ENCODE peak calls at places on chromosome 13, in five cellular contexts. Y is CD8-positive, alpha-beta memory T cell; J is germinal center; D is GM06990; W is sciatic nerve. E is an unnamed sample.

GRCh38 chr13:73215807-73216206 is 157.0 kb downstream of the KLF5 start:
- DNase-seq in Y (no peak), J (no peak), D (no peak), W (no peak), E (no peak)

GRCh38 chr13:105735269-105735668 is 800.2 kb downstream of the EFNB2 start:
- DNase-seq in Y (no peak), J (no peak), D (no peak), W (no peak), E (no peak)

GRCh38 chr13:87302034-87302433 is 369.1 kb upstream of the SLITRK5 start:
- DNase-seq in Y (no peak), J (no peak), D (no peak), W (no peak), E (no peak)

GRCh38 chr13:95530178-95530577 is 22.3 kb upstream of the CLDN10 start:
- DNase-seq in Y (no peak), J (no peak), D (no peak), W (no peak), E (no peak)

GRCh38 chr13:72920097-72920496 is 138.2 kb downstream of the PIBF1 start:
- DNase-seq in Y (no peak), J (no peak), D (no peak), W (no peak), E (no peak)

GRCh38 chr13:46104868-46105267 is at the start of gene CPB2:
- DNase-seq in Y (no peak), J (no peak), D (no peak), W (no peak), E (no peak)

GRCh38 chr13:105084931-105085330 is 1450.5 kb downstream of the EFNB2 start:
- DNase-seq in Y (no peak), J (no peak), D (no peak), W (no peak), E (no peak)

GRCh38 chr13:105702441-105702840 is 833.0 kb downstream of the EFNB2 start:
- DNase-seq in Y (no peak), J (no peak), D (no peak), W (no peak), E (no peak)

GRCh38 chr13:52454825-52455676 is at the start of gene CKAP2:
- DNase-seq in Y (peak; percentile 91), J (peak; percentile 94), D (peak; percentile 95), W (peak; percentile 94), E (peak; percentile 77)

GRCh38 chr13:72527333-72527732 is 200.1 kb downstream of the MZT1 start:
- DNase-seq in Y (no peak), J (no peak), D (no peak), W (no peak), E (no peak)

GRCh38 chr13:59422646-59423045 is 741.1 kb downstream of the DIAPH3 start:
- DNase-seq in Y (no peak), J (no peak), D (no peak), W (no peak), E (no peak)

GRCh38 chr13:24682353-24682752 is 2.1 kb downstream of the ATP12A start:
- DNase-seq in Y (no peak), J (no peak), D (no peak), W (no peak), E (no peak)

GRCh38 chr13:29428992-29429315 is 166.5 kb downstream of the SLC7A1 start:
- DNase-seq in Y (no peak), J (no peak), D (no peak), W (no peak), E (no peak)

GRCh38 chr13:113415032-113415431 is 38.3 kb downstream of the ADPRHL1 start:
- DNase-seq in Y (no peak), J (no peak), D (no peak), W (no peak), E (no peak)

GRCh38 chr13:37102896-37103295 is 2.6 kb downstream of the CSNK1A1L start:
- DNase-seq in Y (no peak), J (no peak), D (no peak), W (no peak), E (no peak)

GRCh38 chr13:22076658-22077057 is 405.8 kb downstream of the FGF9 start:
- DNase-seq in Y (no peak), J (no peak), D (no peak), W (no peak), E (no peak)

E was measured in GM12878.